ENCODE peak calls at places on chromosomes 6 and 20, in seven cellular contexts. One of them, this sample, is unnamed. For H3K4me1, the result is how much of the 10 kb centered on the place peaks cover.

GRCh38 chr20:48826883-48827771 is 672 bp downstream of the PREX1 start:
- DNase-seq in A673: peak
- DNase-seq in SJSA1: peak
- DNase-seq in left ventricle myocardium inferior: no peak
- DNase-seq in tibial nerve: no peak
- DNase-seq in stomach: peak
- DNase-seq in cardiac muscle cell: peak
- DNase-seq in this sample: no peak

GRCh38 chr6:109303647-109304283 is 78.5 kb downstream of the CD164 start:
- DNase-seq in cardiac muscle cell: no peak
- DNase-seq in A673: no peak
- DNase-seq in tibial nerve: no peak
- DNase-seq in SJSA1: no peak
- DNase-seq in stomach: peak
- DNase-seq in left ventricle myocardium inferior: no peak
- DNase-seq in this sample: no peak

GRCh38 chr6:168158280-168158979 is 79.4 kb upstream of the FRMD1 start:
- DNase-seq in left ventricle myocardium inferior: no peak
- DNase-seq in A673: peak
- DNase-seq in SJSA1: peak
- DNase-seq in tibial nerve: no peak
- DNase-seq in cardiac muscle cell: no peak
- DNase-seq in stomach: no peak
- DNase-seq in this sample: no peak

GRCh38 chr6:156617376-156617775 is 159.8 kb upstream of the ARID1B start:
- DNase-seq in left ventricle myocardium inferior: no peak
- DNase-seq in cardiac muscle cell: peak
- DNase-seq in SJSA1: no peak
- DNase-seq in stomach: peak
- DNase-seq in A673: peak
- DNase-seq in tibial nerve: no peak
- DNase-seq in this sample: no peak

GRCh38 chr6:89120371-89120770 is 2.5 kb upstream of the SRSF12 start:
- DNase-seq in left ventricle myocardium inferior: no peak
- DNase-seq in stomach: no peak
- DNase-seq in tibial nerve: no peak
- DNase-seq in SJSA1: no peak
- DNase-seq in cardiac muscle cell: no peak
- DNase-seq in A673: no peak
- DNase-seq in this sample: no peak

GRCh38 chr20:32189691-32190607 is 17.6 kb downstream of the PLAGL2 start:
- DNase-seq in stomach: peak
- DNase-seq in cardiac muscle cell: peak
- DNase-seq in tibial nerve: no peak
- DNase-seq in left ventricle myocardium inferior: peak
- DNase-seq in SJSA1: no peak
- DNase-seq in A673: peak
- DNase-seq in this sample: peak

GRCh38 chr6:106790935-106791334 is 161.6 kb downstream of the QRSL1 start:
- DNase-seq in left ventricle myocardium inferior: no peak
- DNase-seq in A673: no peak
- DNase-seq in cardiac muscle cell: no peak
- DNase-seq in stomach: no peak
- DNase-seq in SJSA1: no peak
- DNase-seq in tibial nerve: no peak
- DNase-seq in this sample: no peak

GRCh38 chr20:43191946-43192847 is 2.5 kb upstream of the PTPRT start:
- DNase-seq in stomach: no peak
- DNase-seq in left ventricle myocardium inferior: no peak
- DNase-seq in A673: peak
- DNase-seq in tibial nerve: no peak
- DNase-seq in cardiac muscle cell: peak
- DNase-seq in SJSA1: no peak
- DNase-seq in this sample: peak

GRCh38 chr6:109172096-109172495 is 76.8 kb downstream of the CEP57L1 start:
- DNase-seq in left ventricle myocardium inferior: no peak
- DNase-seq in SJSA1: no peak
- DNase-seq in tibial nerve: no peak
- DNase-seq in cardiac muscle cell: no peak
- DNase-seq in A673: no peak
- DNase-seq in stomach: no peak
- DNase-seq in this sample: no peak

GRCh38 chr6:46129634-46130505 is at the start of gene ENPP4:
- DNase-seq in A673: peak
- DNase-seq in tibial nerve: peak
- DNase-seq in cardiac muscle cell: peak
- DNase-seq in SJSA1: peak
- DNase-seq in left ventricle myocardium inferior: peak
- DNase-seq in stomach: peak
- DNase-seq in this sample: peak

GRCh38 chr6:11947063-11947462 is 65.0 kb upstream of the HIVEP1 start:
- DNase-seq in tibial nerve: no peak
- DNase-seq in stomach: no peak
- DNase-seq in cardiac muscle cell: no peak
- DNase-seq in A673: no peak
- DNase-seq in SJSA1: no peak
- DNase-seq in left ventricle myocardium inferior: no peak
- DNase-seq in this sample: no peak

GRCh38 chr6:48429610-48430009 is 318.6 kb upstream of the PTCHD4 start:
- DNase-seq in tibial nerve: no peak
- DNase-seq in left ventricle myocardium inferior: no peak
- DNase-seq in A673: peak
- DNase-seq in cardiac muscle cell: no peak
- DNase-seq in SJSA1: no peak
- DNase-seq in stomach: no peak
- DNase-seq in this sample: no peak

GRCh38 chr6:4846387-4846786 is 70.2 kb downstream of the CDYL start:
- DNase-seq in stomach: no peak
- DNase-seq in cardiac muscle cell: no peak
- DNase-seq in A673: no peak
- DNase-seq in left ventricle myocardium inferior: no peak
- DNase-seq in tibial nerve: no peak
- DNase-seq in SJSA1: no peak
- DNase-seq in this sample: no peak

GRCh38 chr20:63622096-63622495 is 4.8 kb downstream of the GMEB2 start:
- DNase-seq in left ventricle myocardium inferior: no peak
- DNase-seq in stomach: no peak
- DNase-seq in A673: no peak
- DNase-seq in tibial nerve: no peak
- DNase-seq in SJSA1: no peak
- DNase-seq in cardiac muscle cell: no peak
- DNase-seq in this sample: peak

GRCh38 chr6:127079681-127080080 is 38.8 kb upstream of the RSPO3 start:
- DNase-seq in cardiac muscle cell: no peak
- DNase-seq in stomach: no peak
- DNase-seq in A673: no peak
- DNase-seq in tibial nerve: no peak
- DNase-seq in SJSA1: no peak
- DNase-seq in left ventricle myocardium inferior: no peak
- DNase-seq in this sample: no peak

GRCh38 chr6:71419217-71419953 is 130.8 kb downstream of the OGFRL1 start:
- DNase-seq in stomach: no peak
- DNase-seq in SJSA1: no peak
- DNase-seq in cardiac muscle cell: peak
- DNase-seq in tibial nerve: no peak
- DNase-seq in A673: no peak
- DNase-seq in left ventricle myocardium inferior: peak
- DNase-seq in this sample: peak

GRCh38 chr6:107670792-107671199 is 153.3 kb downstream of the SCML4 start:
- DNase-seq in SJSA1: no peak
- DNase-seq in A673: peak
- DNase-seq in tibial nerve: no peak
- DNase-seq in cardiac muscle cell: peak
- DNase-seq in left ventricle myocardium inferior: peak
- DNase-seq in stomach: no peak
- DNase-seq in this sample: peak

GRCh38 chr20:46359233-46359751 is 47.1 kb downstream of the ELMO2 start:
- DNase-seq in A673: no peak
- DNase-seq in stomach: no peak
- DNase-seq in left ventricle myocardium inferior: no peak
- DNase-seq in tibial nerve: no peak
- DNase-seq in cardiac muscle cell: peak
- DNase-seq in SJSA1: no peak
- DNase-seq in this sample: no peak

DNA sequence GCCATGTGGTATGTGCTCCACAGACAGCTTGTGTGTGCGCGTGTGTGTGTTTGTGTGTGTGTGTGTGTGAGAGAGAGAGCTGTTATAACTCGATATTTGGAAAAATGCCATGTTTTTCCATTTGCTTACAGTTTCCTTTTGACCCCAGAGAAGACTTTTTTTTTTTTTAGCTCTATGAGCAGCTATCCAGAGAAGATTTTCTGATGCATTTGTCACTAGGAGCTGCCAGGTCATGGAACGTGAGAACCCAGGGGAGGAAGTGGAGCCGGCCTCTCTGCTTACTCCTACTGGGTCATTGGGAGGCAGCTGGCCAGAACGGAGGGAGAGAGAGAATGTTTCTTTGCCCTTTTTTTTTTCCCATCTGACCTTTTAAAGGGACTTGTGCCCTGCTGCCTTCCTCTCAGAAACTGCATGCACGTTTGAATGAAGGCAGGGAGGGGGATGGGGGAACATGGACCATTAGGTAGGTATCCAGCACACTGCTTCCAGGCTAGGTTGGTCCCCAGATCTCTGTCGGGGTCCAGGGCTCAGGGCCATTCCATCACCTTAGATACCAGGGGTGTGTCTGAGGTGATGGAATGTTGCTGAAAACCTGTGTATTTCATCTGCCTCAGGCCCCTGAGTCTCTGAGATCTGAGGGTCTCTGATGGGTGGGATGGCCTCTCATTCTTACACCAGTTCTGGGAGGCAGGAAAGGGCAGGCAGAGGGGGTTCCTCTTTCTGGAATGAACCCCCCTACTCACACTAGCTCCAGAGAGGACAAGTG is 11.2 kb upstream of the MRPS18A start:
- DNase-seq in cardiac muscle cell: peak
- DNase-seq in A673: no peak
- DNase-seq in stomach: peak
- DNase-seq in SJSA1: no peak
- DNase-seq in left ventricle myocardium inferior: peak
- DNase-seq in tibial nerve: peak
- DNase-seq in this sample: no peak
- H3K4me1 ChIP-seq in cardiac muscle cell: under half
- H3K4me1 ChIP-seq in A673: under half
- H3K4me1 ChIP-seq in stomach: half or more
- H3K4me1 ChIP-seq in SJSA1: under half
- H3K4me1 ChIP-seq in left ventricle myocardium inferior: half or more
- H3K4me1 ChIP-seq in tibial nerve: under half
- H3K4me1 ChIP-seq in this sample: under half

DNA sequence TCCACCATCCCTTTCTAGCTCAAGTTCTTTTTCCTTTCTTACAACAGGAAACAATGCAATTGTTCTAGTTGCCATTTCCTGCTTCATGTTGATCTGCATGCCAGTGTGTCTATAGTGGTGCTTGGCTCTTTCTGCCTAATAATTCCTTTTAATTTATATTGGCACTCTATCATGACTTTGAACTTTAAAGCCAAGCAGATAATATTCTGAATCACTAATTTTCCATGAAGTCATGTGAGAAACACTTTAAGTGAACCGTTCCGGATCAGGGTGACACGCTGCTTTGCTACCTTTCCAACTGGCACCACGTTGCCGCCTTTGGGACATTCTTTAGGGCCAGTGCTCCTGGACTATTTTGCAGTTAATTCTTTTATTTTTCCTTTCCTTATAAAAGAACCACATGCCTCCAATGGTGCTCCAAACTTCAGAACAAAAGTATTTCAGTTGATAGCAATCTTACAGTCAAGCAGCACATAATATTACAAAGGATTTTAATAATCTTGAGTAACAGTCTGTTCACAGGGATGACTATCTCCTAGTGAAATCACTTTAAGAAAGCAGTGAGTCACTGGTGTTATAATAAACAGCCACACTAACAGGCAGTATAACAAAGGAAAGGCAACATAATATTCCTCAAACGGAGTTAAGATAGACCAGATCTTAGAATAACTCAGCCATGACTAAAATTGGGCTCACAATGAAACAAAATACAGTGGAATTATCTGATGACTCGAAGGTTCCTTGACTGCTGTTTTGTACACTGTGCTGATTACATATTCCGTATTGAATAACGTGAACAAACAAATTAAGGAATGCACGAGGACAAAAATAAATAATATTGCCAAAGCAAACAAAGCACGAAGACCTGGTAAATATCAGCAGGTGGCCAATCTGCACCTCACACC is 19.0 kb upstream of the BLOC1S5 start:
- DNase-seq in tibial nerve: no peak
- DNase-seq in left ventricle myocardium inferior: no peak
- DNase-seq in stomach: peak
- DNase-seq in cardiac muscle cell: no peak
- DNase-seq in A673: peak
- DNase-seq in SJSA1: no peak
- DNase-seq in this sample: no peak
- H3K4me1 ChIP-seq in tibial nerve: under half
- H3K4me1 ChIP-seq in left ventricle myocardium inferior: under half
- H3K4me1 ChIP-seq in stomach: under half
- H3K4me1 ChIP-seq in cardiac muscle cell: under half
- H3K4me1 ChIP-seq in A673: half or more
- H3K4me1 ChIP-seq in SJSA1: under half
- H3K4me1 ChIP-seq in this sample: half or more

GRCh38 chr20:5172167-5172586 is 45.4 kb downstream of the CDS2 start:
- DNase-seq in stomach: no peak
- DNase-seq in cardiac muscle cell: no peak
- DNase-seq in A673: no peak
- DNase-seq in SJSA1: no peak
- DNase-seq in tibial nerve: no peak
- DNase-seq in left ventricle myocardium inferior: no peak
- DNase-seq in this sample: no peak
- H3K4me1 ChIP-seq in stomach: under half
- H3K4me1 ChIP-seq in cardiac muscle cell: under half
- H3K4me1 ChIP-seq in A673: under half
- H3K4me1 ChIP-seq in SJSA1: under half
- H3K4me1 ChIP-seq in tibial nerve: half or more
- H3K4me1 ChIP-seq in left ventricle myocardium inferior: half or more
- H3K4me1 ChIP-seq in this sample: under half

DNA sequence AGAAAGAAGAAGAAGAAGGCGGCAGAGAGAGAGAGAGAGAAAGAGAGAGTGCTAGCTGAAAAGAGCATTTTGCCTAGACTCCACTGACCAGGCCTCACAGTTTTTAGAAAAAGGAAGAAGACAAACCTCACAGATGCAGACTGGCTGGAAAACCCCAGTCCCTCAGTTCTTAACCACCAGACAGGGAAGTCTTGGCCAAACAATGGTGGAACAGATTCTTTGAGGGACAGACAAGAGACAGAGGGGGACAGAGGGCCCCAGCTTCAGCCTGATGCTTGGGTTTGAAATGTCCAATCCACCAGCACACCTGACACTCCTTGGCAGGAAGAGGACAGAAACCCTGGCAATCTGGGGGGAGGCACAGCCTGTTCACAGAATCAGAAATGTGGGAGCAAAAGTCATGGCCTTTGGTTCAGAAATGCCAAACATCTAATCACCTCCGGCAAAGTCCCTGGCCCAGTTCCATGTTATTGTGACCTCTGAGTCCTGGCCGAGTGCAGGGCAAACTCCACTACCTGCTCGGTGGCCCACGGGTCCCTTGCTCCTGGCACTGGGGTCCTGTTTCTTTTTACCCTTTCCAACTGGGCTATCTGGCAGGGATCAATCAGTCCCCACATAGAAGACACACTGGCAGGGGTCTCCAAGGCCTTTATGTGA is 235.2 kb downstream of the LY86 start:
- DNase-seq in tibial nerve: no peak
- DNase-seq in cardiac muscle cell: no peak
- DNase-seq in stomach: peak
- DNase-seq in SJSA1: no peak
- DNase-seq in left ventricle myocardium inferior: no peak
- DNase-seq in A673: no peak
- DNase-seq in this sample: peak
- H3K4me1 ChIP-seq in tibial nerve: under half
- H3K4me1 ChIP-seq in cardiac muscle cell: under half
- H3K4me1 ChIP-seq in stomach: under half
- H3K4me1 ChIP-seq in SJSA1: under half
- H3K4me1 ChIP-seq in left ventricle myocardium inferior: under half
- H3K4me1 ChIP-seq in A673: under half
- H3K4me1 ChIP-seq in this sample: under half